ENCODE peak calls at places on chromosomes 6 and 20, in five cellular contexts. G is ovary, S is transverse colon, T is psoas muscle, Q is lower lobe of right lung. E is an unnamed sample.

GRCh38 chr20:33667245-33668086 is 723 bp downstream of the ACTL10 start:
- DNase-seq in S (peak), Q (peak), T (peak), G (peak), E (peak)

GRCh38 chr6:17269840-17270239 is 11.3 kb upstream of the RBM24 start:
- DNase-seq in Q (no peak), T (no peak), S (no peak), G (no peak), E (no peak)

GRCh38 chr20:36573798-36574277 is 441 bp downstream of the TGIF2 start:
- DNase-seq in Q (peak), S (peak), T (peak), G (no peak), E (no peak)

GRCh38 chr20:41249781-41250281 is 67.7 kb downstream of the ZHX3 start:
- DNase-seq in T (no peak), Q (no peak), S (no peak), G (peak), E (peak)

GRCh38 chr6:150723857-150724256 is 124.2 kb downstream of the PLEKHG1 start:
- DNase-seq in G (no peak), Q (no peak), S (no peak), T (no peak), E (no peak)

GRCh38 chr6:31621320-31621939 is 915 bp downstream of the PRRC2A start:
- DNase-seq in S (no peak), G (no peak), Q (no peak), T (no peak), E (no peak)

GRCh38 chr6:132819405-132820145 is 5.2 kb downstream of the RPS12 start:
- DNase-seq in S (no peak), T (no peak), Q (no peak), G (no peak), E (no peak)

GRCh38 chr6:14108571-14109410 is 8.8 kb upstream of the CD83 start:
- DNase-seq in Q (peak), G (no peak), T (no peak), S (peak), E (no peak)

GRCh38 chr6:34671801-34672656 is 24.5 kb downstream of the ILRUN start:
- DNase-seq in G (no peak), S (peak), Q (no peak), T (no peak), E (peak)

GRCh38 chr20:53216856-53217576 is 244.9 kb downstream of the TSHZ2 start:
- DNase-seq in T (peak), S (peak), Q (peak), G (peak), E (peak)

GRCh38 chr6:34919651-34920050 is 30.6 kb downstream of the ANKS1A start:
- DNase-seq in G (no peak), S (no peak), T (no peak), Q (no peak), E (no peak)

GRCh38 chr20:44035924-44036323 is 121.3 kb downstream of the TOX2 start:
- DNase-seq in S (no peak), Q (no peak), T (no peak), G (no peak), E (no peak)

GRCh38 chr6:163146036-163146435 is 268.5 kb upstream of the QKI start:
- DNase-seq in T (no peak), S (no peak), G (no peak), Q (no peak), E (no peak)

GRCh38 chr6:41488392-41489129 is 57.6 kb upstream of the FOXP4 start:
- DNase-seq in S (peak), T (no peak), Q (no peak), G (peak), E (peak)

GRCh38 chr20:16864069-16864468 is 115.9 kb downstream of the OTOR start:
- DNase-seq in Q (no peak), T (no peak), G (no peak), S (no peak), E (no peak)

GRCh38 chr20:32731882-32732266 is 11.4 kb downstream of the COMMD7 start:
- DNase-seq in S (no peak), T (no peak), Q (peak), G (no peak), E (peak)

GRCh38 chr6:33126101-33126714 is 50.4 kb downstream of the HLA-DPB1 start:
- DNase-seq in T (peak), Q (peak), G (peak), S (peak), E (peak)

GRCh38 chr6:132286298-132287019 is 114.8 kb downstream of the MOXD1 start:
- DNase-seq in G (no peak), T (no peak), Q (no peak), S (peak), E (no peak)

GRCh38 chr6:125102901-125103300 is 50.7 kb upstream of the TPD52L1 start:
- DNase-seq in Q (no peak), S (no peak), T (no peak), G (no peak), E (peak)

GRCh38 chr6:31495580-31495979 is 2.4 kb upstream of the MICB start:
- DNase-seq in Q (no peak), S (no peak), T (no peak), G (no peak), E (peak)

GRCh38 chr20:40489886-40490285 is 199.2 kb downstream of the MAFB start:
- DNase-seq in Q (no peak), G (no peak), S (no peak), T (no peak), E (no peak)

GRCh38 chr6:24951831-24952299 is 16.1 kb upstream of the RIPOR2 start:
- DNase-seq in S (peak), T (no peak), Q (peak), G (no peak), E (no peak)

GRCh38 chr6:18261877-18262276 is 2.5 kb downstream of the DEK start:
- DNase-seq in Q (no peak), S (no peak), G (no peak), T (no peak), E (no peak)

GRCh38 chr6:39091163-39091562 is 23.8 kb downstream of the SAYSD1 start:
- DNase-seq in T (no peak), Q (no peak), S (no peak), G (no peak), E (no peak)

GRCh38 chr20:2746636-2747265 is 53.7 kb downstream of the CPXM1 start:
- DNase-seq in G (no peak), Q (no peak), S (no peak), T (no peak), E (no peak)

GRCh38 chr20:55153321-55153720 is 677.9 kb downstream of the DOK5 start:
- DNase-seq in T (no peak), S (no peak), G (no peak), Q (no peak), E (no peak)

GRCh38 chr6:37517411-37517812 is 17.7 kb upstream of the CCDC167 start:
- DNase-seq in G (no peak), Q (no peak), S (peak), T (no peak), E (no peak)

GRCh38 chr6:4583026-4583425 is 193.2 kb upstream of the CDYL start:
- DNase-seq in T (no peak), G (no peak), Q (no peak), S (no peak), E (no peak)

GRCh38 chr6:34791164-34791841 is 580 bp upstream of the BLTP3A start:
- DNase-seq in G (peak), T (peak), Q (peak), S (peak), E (peak)

GRCh38 chr6:41780623-41781301 is at the start of gene PRICKLE4:
- DNase-seq in T (peak), G (peak), Q (peak), S (peak), E (peak)

GRCh38 chr6:112233864-112234263 is 20.5 kb downstream of the LAMA4 start:
- DNase-seq in T (no peak), S (no peak), G (no peak), Q (no peak), E (peak)

GRCh38 chr6:162833776-162834175 is 106.0 kb downstream of the PACRG start:
- DNase-seq in G (no peak), S (no peak), T (no peak), Q (no peak), E (no peak)

GRCh38 chr6:66605971-66606370 is 898.9 kb upstream of the EYS start:
- DNase-seq in G (no peak), Q (no peak), S (no peak), T (no peak), E (peak)

GRCh38 chr20:57006411-57007170 is 259.9 kb downstream of the BMP7 start:
- DNase-seq in G (no peak), Q (no peak), T (no peak), S (no peak), E (peak)

GRCh38 chr6:138647006-138647405 is 126.6 kb upstream of the CCDC28A start:
- DNase-seq in S (no peak), G (no peak), T (no peak), Q (no peak), E (peak)

GRCh38 chr6:111114484-111114883 is 27.2 kb downstream of the SLC16A10 start:
- DNase-seq in T (no peak), S (no peak), G (no peak), Q (no peak), E (peak)

GRCh38 chr6:25652007-25652515 is at the start of gene SCGN:
- DNase-seq in G (peak), S (peak), Q (peak), T (peak), E (peak)

GRCh38 chr20:32564921-32565734 is 20.0 kb downstream of the NOL4L start:
- DNase-seq in G (no peak), Q (peak), T (peak), S (peak), E (peak)

GRCh38 chr6:44831002-44831610 is 443.6 kb downstream of the CDC5L start:
- DNase-seq in S (no peak), Q (no peak), T (no peak), G (no peak), E (peak)

GRCh38 chr6:20403766-20404640 is 2.3 kb downstream of the E2F3 start:
- DNase-seq in S (peak), G (peak), T (peak), Q (no peak), E (peak)

GRCh38 chr6:20401403-20402180 is at the start of gene E2F3:
- DNase-seq in G (peak), T (peak), Q (peak), S (peak), E (peak)

GRCh38 chr6:20402181-20403079 is 751 bp downstream of the E2F3 start:
- DNase-seq in T (peak), S (peak), Q (peak), G (peak), E (peak)

GRCh38 chr6:20404641-20405032 is 3.0 kb downstream of the E2F3 start:
- DNase-seq in S (peak), T (no peak), G (no peak), Q (no peak), E (peak)

GRCh38 chr6:20403080-20403765 is 1.5 kb downstream of the E2F3 start:
- DNase-seq in Q (peak), S (peak), T (peak), G (peak), E (peak)
- TF ChIP-seq CTCF in Q (no peak), S (no peak), T (no peak), G (no peak), E (no peak)

GRCh38 chr20:45833883-45834796 is 541 bp downstream of the SNX21 start:
- DNase-seq in T (peak), G (peak), S (peak), Q (peak), E (peak)

GRCh38 chr20:45834797-45835161 is 1.2 kb downstream of the SNX21 start:
- DNase-seq in T (no peak), Q (no peak), S (no peak), G (peak), E (no peak)

GRCh38 chr20:45832619-45833018 is 980 bp upstream of the SNX21 start:
- DNase-seq in T (no peak), Q (no peak), S (no peak), G (no peak), E (no peak)

GRCh38 chr20:45835230-45836224 is 1.9 kb downstream of the SNX21 start:
- DNase-seq in T (peak), G (no peak), Q (no peak), S (peak), E (no peak)

GRCh38 chr20:45833030-45833882 is at the start of gene SNX21:
- DNase-seq in Q (peak), G (peak), S (peak), T (peak), E (peak)
- H3K4me3 ChIP-seq in Q (peak), G (peak), S (peak), T (peak), E (peak)

GRCh38 chr6:166317261-166318212 is 9.3 kb upstream of the PRR18 start:
- DNase-seq in G (no peak), S (no peak), Q (no peak), T (no peak), E (no peak)
- TF ChIP-seq CTCF in G (no peak), S (no peak), Q (no peak), T (no peak), E (no peak)

DNA sequence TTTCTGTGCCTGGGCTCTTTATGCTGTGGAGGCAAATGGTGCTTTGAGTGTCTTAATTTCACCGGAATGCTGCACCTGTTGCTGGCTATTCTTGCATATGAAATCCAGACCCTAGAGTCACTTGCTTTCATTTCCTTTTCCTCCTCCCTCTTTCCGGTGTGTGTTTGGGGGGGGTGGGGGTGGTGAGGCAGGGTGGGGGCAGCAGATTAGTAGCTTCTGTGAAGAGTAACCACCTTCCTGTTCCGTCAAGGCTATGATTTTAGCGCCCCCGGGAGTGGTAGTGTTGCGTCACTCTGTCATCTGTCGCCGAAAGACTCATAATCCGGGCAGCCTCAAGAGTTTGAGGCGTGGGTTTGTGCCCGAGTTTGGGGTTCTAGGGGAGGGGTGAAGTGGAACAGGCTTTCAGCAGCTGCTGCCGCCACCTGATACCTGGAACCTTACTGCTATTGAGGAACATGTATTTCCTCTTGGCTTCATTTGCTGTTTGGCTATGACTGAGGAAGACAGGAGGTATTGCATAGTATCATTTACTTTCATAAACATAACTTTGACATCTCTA is 49.1 kb downstream of the UTRN start:
- DNase-seq in S (peak), G (no peak), T (peak), Q (peak), E (no peak)
- H3K4me3 ChIP-seq in S (peak), G (no peak), T (peak), Q (peak), E (no peak)

GRCh38 chr20:38859070-38859690 is 53.7 kb downstream of the PPP1R16B start:
- DNase-seq in T (no peak), G (no peak), Q (no peak), S (peak), E (no peak)
- TF ChIP-seq CTCF in T (no peak), G (no peak), Q (no peak), S (no peak), E (no peak)